ENCODE peak calls at places on chromosomes 5 and 9, in nine cellular contexts. One of them, this sample, is unnamed.

GRCh38 chr5:36939969-36940858 is 63.6 kb downstream of the NIPBL start:
- DNase-seq in DMS 273 treated with DMSO at 0.1 percent for 48 hours: no peak
- DNase-seq in activated CD4-positive, CD25-positive, alpha-beta regulatory T cell treated with anti-CD3 and anti-CD28 coated beads, Interleukin-2, amount 50 U/mL, for 72 hours: no peak
- DNase-seq in HEK293T: no peak
- DNase-seq in pancreas: no peak
- DNase-seq in CD8-positive, alpha-beta T cell: no peak
- DNase-seq in NCI-H2081: no peak
- DNase-seq in GM04503: no peak
- DNase-seq in caudate nucleus: no peak
- DNase-seq in this sample: no peak

GRCh38 chr9:107019216-107019615 is 156.2 kb downstream of the ZNF462 start:
- DNase-seq in DMS 273 treated with DMSO at 0.1 percent for 48 hours: no peak
- DNase-seq in activated CD4-positive, CD25-positive, alpha-beta regulatory T cell treated with anti-CD3 and anti-CD28 coated beads, Interleukin-2, amount 50 U/mL, for 72 hours: no peak
- DNase-seq in HEK293T: no peak
- DNase-seq in pancreas: no peak
- DNase-seq in CD8-positive, alpha-beta T cell: no peak
- DNase-seq in NCI-H2081: no peak
- DNase-seq in GM04503: peak
- DNase-seq in caudate nucleus: no peak
- DNase-seq in this sample: no peak

GRCh38 chr9:110427497-110428104 is 89.9 kb upstream of the TXNDC8 start:
- DNase-seq in DMS 273 treated with DMSO at 0.1 percent for 48 hours: no peak
- DNase-seq in activated CD4-positive, CD25-positive, alpha-beta regulatory T cell treated with anti-CD3 and anti-CD28 coated beads, Interleukin-2, amount 50 U/mL, for 72 hours: no peak
- DNase-seq in HEK293T: peak
- DNase-seq in pancreas: peak
- DNase-seq in CD8-positive, alpha-beta T cell: no peak
- DNase-seq in NCI-H2081: no peak
- DNase-seq in GM04503: no peak
- DNase-seq in caudate nucleus: no peak
- DNase-seq in this sample: peak

GRCh38 chr5:150082364-150082763 is 4.0 kb downstream of the CSF1R start:
- DNase-seq in DMS 273 treated with DMSO at 0.1 percent for 48 hours: no peak
- DNase-seq in activated CD4-positive, CD25-positive, alpha-beta regulatory T cell treated with anti-CD3 and anti-CD28 coated beads, Interleukin-2, amount 50 U/mL, for 72 hours: no peak
- DNase-seq in HEK293T: no peak
- DNase-seq in pancreas: no peak
- DNase-seq in CD8-positive, alpha-beta T cell: no peak
- DNase-seq in NCI-H2081: no peak
- DNase-seq in GM04503: no peak
- DNase-seq in caudate nucleus: no peak
- DNase-seq in this sample: no peak

GRCh38 chr5:119629339-119629738 is at the start of gene FAM170A:
- DNase-seq in DMS 273 treated with DMSO at 0.1 percent for 48 hours: no peak
- DNase-seq in activated CD4-positive, CD25-positive, alpha-beta regulatory T cell treated with anti-CD3 and anti-CD28 coated beads, Interleukin-2, amount 50 U/mL, for 72 hours: no peak
- DNase-seq in HEK293T: no peak
- DNase-seq in pancreas: no peak
- DNase-seq in CD8-positive, alpha-beta T cell: no peak
- DNase-seq in NCI-H2081: no peak
- DNase-seq in GM04503: no peak
- DNase-seq in caudate nucleus: no peak
- DNase-seq in this sample: no peak

GRCh38 chr5:2753452-2754409 is 2.3 kb upstream of the IRX2 start:
- DNase-seq in DMS 273 treated with DMSO at 0.1 percent for 48 hours: no peak
- DNase-seq in activated CD4-positive, CD25-positive, alpha-beta regulatory T cell treated with anti-CD3 and anti-CD28 coated beads, Interleukin-2, amount 50 U/mL, for 72 hours: no peak
- DNase-seq in HEK293T: no peak
- DNase-seq in pancreas: no peak
- DNase-seq in CD8-positive, alpha-beta T cell: no peak
- DNase-seq in NCI-H2081: no peak
- DNase-seq in GM04503: no peak
- DNase-seq in caudate nucleus: no peak
- DNase-seq in this sample: no peak

GRCh38 chr5:150279618-150280017 is 10.0 kb downstream of the CAMK2A start:
- DNase-seq in DMS 273 treated with DMSO at 0.1 percent for 48 hours: no peak
- DNase-seq in activated CD4-positive, CD25-positive, alpha-beta regulatory T cell treated with anti-CD3 and anti-CD28 coated beads, Interleukin-2, amount 50 U/mL, for 72 hours: no peak
- DNase-seq in HEK293T: no peak
- DNase-seq in pancreas: no peak
- DNase-seq in CD8-positive, alpha-beta T cell: no peak
- DNase-seq in NCI-H2081: peak
- DNase-seq in GM04503: no peak
- DNase-seq in caudate nucleus: no peak
- DNase-seq in this sample: no peak

GRCh38 chr5:134982230-134982629 is 14.5 kb downstream of the CATSPER3 start:
- DNase-seq in DMS 273 treated with DMSO at 0.1 percent for 48 hours: no peak
- DNase-seq in activated CD4-positive, CD25-positive, alpha-beta regulatory T cell treated with anti-CD3 and anti-CD28 coated beads, Interleukin-2, amount 50 U/mL, for 72 hours: no peak
- DNase-seq in HEK293T: no peak
- DNase-seq in pancreas: no peak
- DNase-seq in CD8-positive, alpha-beta T cell: no peak
- DNase-seq in NCI-H2081: no peak
- DNase-seq in GM04503: no peak
- DNase-seq in caudate nucleus: no peak
- DNase-seq in this sample: no peak

GRCh38 chr5:757931-758697 is 26.4 kb downstream of the ZDHHC11B start:
- DNase-seq in DMS 273 treated with DMSO at 0.1 percent for 48 hours: no peak
- DNase-seq in activated CD4-positive, CD25-positive, alpha-beta regulatory T cell treated with anti-CD3 and anti-CD28 coated beads, Interleukin-2, amount 50 U/mL, for 72 hours: no peak
- DNase-seq in HEK293T: no peak
- DNase-seq in pancreas: peak
- DNase-seq in CD8-positive, alpha-beta T cell: no peak
- DNase-seq in NCI-H2081: no peak
- DNase-seq in GM04503: no peak
- DNase-seq in caudate nucleus: peak
- DNase-seq in this sample: no peak

GRCh38 chr5:133912951-133913350 is 55.5 kb downstream of the C5orf15 start:
- DNase-seq in DMS 273 treated with DMSO at 0.1 percent for 48 hours: no peak
- DNase-seq in activated CD4-positive, CD25-positive, alpha-beta regulatory T cell treated with anti-CD3 and anti-CD28 coated beads, Interleukin-2, amount 50 U/mL, for 72 hours: no peak
- DNase-seq in HEK293T: no peak
- DNase-seq in pancreas: no peak
- DNase-seq in CD8-positive, alpha-beta T cell: no peak
- DNase-seq in NCI-H2081: no peak
- DNase-seq in GM04503: no peak
- DNase-seq in caudate nucleus: no peak
- DNase-seq in this sample: no peak

GRCh38 chr9:74006935-74007334 is 490.2 kb upstream of the RORB start:
- DNase-seq in DMS 273 treated with DMSO at 0.1 percent for 48 hours: no peak
- DNase-seq in activated CD4-positive, CD25-positive, alpha-beta regulatory T cell treated with anti-CD3 and anti-CD28 coated beads, Interleukin-2, amount 50 U/mL, for 72 hours: no peak
- DNase-seq in HEK293T: peak
- DNase-seq in pancreas: no peak
- DNase-seq in CD8-positive, alpha-beta T cell: no peak
- DNase-seq in NCI-H2081: peak
- DNase-seq in GM04503: no peak
- DNase-seq in caudate nucleus: no peak
- DNase-seq in this sample: no peak

GRCh38 chr9:123637940-123638634 is 282.1 kb downstream of the CRB2 start:
- DNase-seq in DMS 273 treated with DMSO at 0.1 percent for 48 hours: no peak
- DNase-seq in activated CD4-positive, CD25-positive, alpha-beta regulatory T cell treated with anti-CD3 and anti-CD28 coated beads, Interleukin-2, amount 50 U/mL, for 72 hours: no peak
- DNase-seq in HEK293T: no peak
- DNase-seq in pancreas: no peak
- DNase-seq in CD8-positive, alpha-beta T cell: no peak
- DNase-seq in NCI-H2081: no peak
- DNase-seq in GM04503: no peak
- DNase-seq in caudate nucleus: no peak
- DNase-seq in this sample: no peak

GRCh38 chr5:103450333-103451061 is 112.1 kb downstream of the NUDT12 start:
- DNase-seq in DMS 273 treated with DMSO at 0.1 percent for 48 hours: no peak
- DNase-seq in activated CD4-positive, CD25-positive, alpha-beta regulatory T cell treated with anti-CD3 and anti-CD28 coated beads, Interleukin-2, amount 50 U/mL, for 72 hours: no peak
- DNase-seq in HEK293T: no peak
- DNase-seq in pancreas: no peak
- DNase-seq in CD8-positive, alpha-beta T cell: no peak
- DNase-seq in NCI-H2081: no peak
- DNase-seq in GM04503: peak
- DNase-seq in caudate nucleus: no peak
- DNase-seq in this sample: no peak

GRCh38 chr5:67051164-67051563 is 145.4 kb downstream of the CD180 start:
- DNase-seq in DMS 273 treated with DMSO at 0.1 percent for 48 hours: no peak
- DNase-seq in activated CD4-positive, CD25-positive, alpha-beta regulatory T cell treated with anti-CD3 and anti-CD28 coated beads, Interleukin-2, amount 50 U/mL, for 72 hours: no peak
- DNase-seq in HEK293T: no peak
- DNase-seq in pancreas: no peak
- DNase-seq in CD8-positive, alpha-beta T cell: no peak
- DNase-seq in NCI-H2081: no peak
- DNase-seq in GM04503: no peak
- DNase-seq in caudate nucleus: no peak
- DNase-seq in this sample: no peak

GRCh38 chr9:86836797-86837196 is 110.5 kb downstream of the GAS1 start:
- DNase-seq in DMS 273 treated with DMSO at 0.1 percent for 48 hours: no peak
- DNase-seq in activated CD4-positive, CD25-positive, alpha-beta regulatory T cell treated with anti-CD3 and anti-CD28 coated beads, Interleukin-2, amount 50 U/mL, for 72 hours: no peak
- DNase-seq in HEK293T: no peak
- DNase-seq in pancreas: no peak
- DNase-seq in CD8-positive, alpha-beta T cell: no peak
- DNase-seq in NCI-H2081: no peak
- DNase-seq in GM04503: no peak
- DNase-seq in caudate nucleus: no peak
- DNase-seq in this sample: no peak

GRCh38 chr5:109451161-109451560 is 41.4 kb upstream of the PJA2 start:
- DNase-seq in DMS 273 treated with DMSO at 0.1 percent for 48 hours: no peak
- DNase-seq in activated CD4-positive, CD25-positive, alpha-beta regulatory T cell treated with anti-CD3 and anti-CD28 coated beads, Interleukin-2, amount 50 U/mL, for 72 hours: no peak
- DNase-seq in HEK293T: no peak
- DNase-seq in pancreas: peak
- DNase-seq in CD8-positive, alpha-beta T cell: no peak
- DNase-seq in NCI-H2081: no peak
- DNase-seq in GM04503: no peak
- DNase-seq in caudate nucleus: peak
- DNase-seq in this sample: no peak

GRCh38 chr5:20972419-20972925 is 984.5 kb upstream of the CDH18 start:
- DNase-seq in DMS 273 treated with DMSO at 0.1 percent for 48 hours: peak
- DNase-seq in activated CD4-positive, CD25-positive, alpha-beta regulatory T cell treated with anti-CD3 and anti-CD28 coated beads, Interleukin-2, amount 50 U/mL, for 72 hours: no peak
- DNase-seq in HEK293T: peak
- DNase-seq in pancreas: no peak
- DNase-seq in CD8-positive, alpha-beta T cell: no peak
- DNase-seq in NCI-H2081: peak
- DNase-seq in GM04503: no peak
- DNase-seq in caudate nucleus: no peak
- DNase-seq in this sample: peak

GRCh38 chr9:76926324-76926731 is 20.4 kb upstream of the PRUNE2 start:
- DNase-seq in DMS 273 treated with DMSO at 0.1 percent for 48 hours: no peak
- DNase-seq in activated CD4-positive, CD25-positive, alpha-beta regulatory T cell treated with anti-CD3 and anti-CD28 coated beads, Interleukin-2, amount 50 U/mL, for 72 hours: no peak
- DNase-seq in HEK293T: no peak
- DNase-seq in pancreas: no peak
- DNase-seq in CD8-positive, alpha-beta T cell: no peak
- DNase-seq in NCI-H2081: no peak
- DNase-seq in GM04503: peak
- DNase-seq in caudate nucleus: no peak
- DNase-seq in this sample: no peak

GRCh38 chr5:76583163-76584047 is 39.8 kb downstream of the F2RL2 start:
- DNase-seq in DMS 273 treated with DMSO at 0.1 percent for 48 hours: no peak
- DNase-seq in activated CD4-positive, CD25-positive, alpha-beta regulatory T cell treated with anti-CD3 and anti-CD28 coated beads, Interleukin-2, amount 50 U/mL, for 72 hours: no peak
- DNase-seq in HEK293T: no peak
- DNase-seq in pancreas: no peak
- DNase-seq in CD8-positive, alpha-beta T cell: no peak
- DNase-seq in NCI-H2081: no peak
- DNase-seq in GM04503: no peak
- DNase-seq in caudate nucleus: no peak
- DNase-seq in this sample: no peak

GRCh38 chr5:177494356-177495195 is 2.8 kb downstream of the PDLIM7 start:
- DNase-seq in DMS 273 treated with DMSO at 0.1 percent for 48 hours: no peak
- DNase-seq in activated CD4-positive, CD25-positive, alpha-beta regulatory T cell treated with anti-CD3 and anti-CD28 coated beads, Interleukin-2, amount 50 U/mL, for 72 hours: no peak
- DNase-seq in HEK293T: no peak
- DNase-seq in pancreas: peak
- DNase-seq in CD8-positive, alpha-beta T cell: no peak
- DNase-seq in NCI-H2081: no peak
- DNase-seq in GM04503: peak
- DNase-seq in caudate nucleus: no peak
- DNase-seq in this sample: no peak

GRCh38 chr5:79982136-79982535 is 8.9 kb downstream of the MTX3 start:
- DNase-seq in DMS 273 treated with DMSO at 0.1 percent for 48 hours: no peak
- DNase-seq in activated CD4-positive, CD25-positive, alpha-beta regulatory T cell treated with anti-CD3 and anti-CD28 coated beads, Interleukin-2, amount 50 U/mL, for 72 hours: no peak
- DNase-seq in HEK293T: no peak
- DNase-seq in pancreas: no peak
- DNase-seq in CD8-positive, alpha-beta T cell: no peak
- DNase-seq in NCI-H2081: no peak
- DNase-seq in GM04503: no peak
- DNase-seq in caudate nucleus: no peak
- DNase-seq in this sample: no peak

GRCh38 chr9:88085481-88085880 is 52.8 kb downstream of the SPATA31C2 start:
- DNase-seq in DMS 273 treated with DMSO at 0.1 percent for 48 hours: no peak
- DNase-seq in activated CD4-positive, CD25-positive, alpha-beta regulatory T cell treated with anti-CD3 and anti-CD28 coated beads, Interleukin-2, amount 50 U/mL, for 72 hours: no peak
- DNase-seq in HEK293T: no peak
- DNase-seq in pancreas: no peak
- DNase-seq in CD8-positive, alpha-beta T cell: no peak
- DNase-seq in NCI-H2081: no peak
- DNase-seq in GM04503: no peak
- DNase-seq in caudate nucleus: no peak
- DNase-seq in this sample: no peak

GRCh38 chr5:173512637-173513435 is 103.6 kb downstream of the BOD1 start:
- DNase-seq in DMS 273 treated with DMSO at 0.1 percent for 48 hours: no peak
- DNase-seq in activated CD4-positive, CD25-positive, alpha-beta regulatory T cell treated with anti-CD3 and anti-CD28 coated beads, Interleukin-2, amount 50 U/mL, for 72 hours: no peak
- DNase-seq in HEK293T: no peak
- DNase-seq in pancreas: no peak
- DNase-seq in CD8-positive, alpha-beta T cell: no peak
- DNase-seq in NCI-H2081: no peak
- DNase-seq in GM04503: no peak
- DNase-seq in caudate nucleus: no peak
- DNase-seq in this sample: no peak

GRCh38 chr9:70609542-70610286 is 195.3 kb upstream of the KLF9 start:
- DNase-seq in DMS 273 treated with DMSO at 0.1 percent for 48 hours: no peak
- DNase-seq in activated CD4-positive, CD25-positive, alpha-beta regulatory T cell treated with anti-CD3 and anti-CD28 coated beads, Interleukin-2, amount 50 U/mL, for 72 hours: no peak
- DNase-seq in HEK293T: no peak
- DNase-seq in pancreas: no peak
- DNase-seq in CD8-positive, alpha-beta T cell: no peak
- DNase-seq in NCI-H2081: no peak
- DNase-seq in GM04503: peak
- DNase-seq in caudate nucleus: no peak
- DNase-seq in this sample: no peak

GRCh38 chr9:129139233-129139992 is 28.2 kb downstream of the PTPA start:
- DNase-seq in DMS 273 treated with DMSO at 0.1 percent for 48 hours: peak
- DNase-seq in activated CD4-positive, CD25-positive, alpha-beta regulatory T cell treated with anti-CD3 and anti-CD28 coated beads, Interleukin-2, amount 50 U/mL, for 72 hours: peak
- DNase-seq in HEK293T: peak
- DNase-seq in pancreas: peak
- DNase-seq in CD8-positive, alpha-beta T cell: peak
- DNase-seq in NCI-H2081: peak
- DNase-seq in GM04503: peak
- DNase-seq in caudate nucleus: peak
- DNase-seq in this sample: peak

GRCh38 chr5:92687793-92688467 is 893.1 kb downstream of the NR2F1-AS1 start:
- DNase-seq in DMS 273 treated with DMSO at 0.1 percent for 48 hours: no peak
- DNase-seq in activated CD4-positive, CD25-positive, alpha-beta regulatory T cell treated with anti-CD3 and anti-CD28 coated beads, Interleukin-2, amount 50 U/mL, for 72 hours: no peak
- DNase-seq in HEK293T: peak
- DNase-seq in pancreas: no peak
- DNase-seq in CD8-positive, alpha-beta T cell: no peak
- DNase-seq in NCI-H2081: no peak
- DNase-seq in GM04503: no peak
- DNase-seq in caudate nucleus: no peak
- DNase-seq in this sample: no peak

GRCh38 chr9:68625559-68625958 is 79.5 kb upstream of the PIP5K1B start:
- DNase-seq in DMS 273 treated with DMSO at 0.1 percent for 48 hours: no peak
- DNase-seq in activated CD4-positive, CD25-positive, alpha-beta regulatory T cell treated with anti-CD3 and anti-CD28 coated beads, Interleukin-2, amount 50 U/mL, for 72 hours: no peak
- DNase-seq in HEK293T: no peak
- DNase-seq in pancreas: peak
- DNase-seq in CD8-positive, alpha-beta T cell: no peak
- DNase-seq in NCI-H2081: no peak
- DNase-seq in GM04503: no peak
- DNase-seq in caudate nucleus: no peak
- DNase-seq in this sample: no peak

GRCh38 chr5:1886634-1887399 is 4.1 kb upstream of the IRX4 start:
- DNase-seq in DMS 273 treated with DMSO at 0.1 percent for 48 hours: no peak
- DNase-seq in activated CD4-positive, CD25-positive, alpha-beta regulatory T cell treated with anti-CD3 and anti-CD28 coated beads, Interleukin-2, amount 50 U/mL, for 72 hours: no peak
- DNase-seq in HEK293T: no peak
- DNase-seq in pancreas: peak
- DNase-seq in CD8-positive, alpha-beta T cell: no peak
- DNase-seq in NCI-H2081: no peak
- DNase-seq in GM04503: no peak
- DNase-seq in caudate nucleus: no peak
- DNase-seq in this sample: peak

This sample was measured in right lobe of liver.